ENCODE peak calls at places on chromosomes 1 and 21, in ten cellular contexts. I, H, J, A, S, G, C, Z, Y and M are unnamed samples.
A peak's percentile ranks its signal among the peaks of the same experiment; 100 is the strongest.

GRCh38 chr1:161082996-161083742 is 6.2 kb downstream of the NECTIN4 start:
- DNase-seq in Y (peak; percentile 84), Z (no peak), S (peak; percentile 86), C (peak; percentile 57), G (no peak), H (peak; percentile 90), J (no peak), A (no peak), I (peak; percentile 98), M (peak; percentile 93)

GRCh38 chr1:61300899-61301298 is 218.5 kb downstream of the NFIA start:
- DNase-seq in I (no peak), H (no peak), Z (no peak), Y (no peak), S (no peak), J (peak; percentile 50), A (no peak), G (peak; percentile 36), C (no peak), M (no peak)

GRCh38 chr1:38730511-38731397 is 128.8 kb downstream of the RRAGC start:
- DNase-seq in G (no peak), A (no peak), H (no peak), S (no peak), Y (no peak), C (no peak), I (peak; percentile 8), Z (no peak), J (no peak), M (no peak)

GRCh38 chr1:77392486-77392885 is 110.7 kb downstream of the AK5 start:
- DNase-seq in H (no peak), J (no peak), Y (no peak), S (no peak), G (peak; percentile 48), C (no peak), A (no peak), I (no peak), Z (no peak), M (no peak)

GRCh38 chr1:87600848-87601247 is 272.2 kb downstream of the LMO4 start:
- DNase-seq in Y (no peak), I (peak; percentile 4), G (no peak), J (no peak), Z (no peak), S (no peak), C (no peak), A (no peak), H (no peak), M (no peak)

GRCh38 chr1:151847867-151848596 is 5.5 kb downstream of the THEM5 start:
- DNase-seq in H (no peak), Z (no peak), A (no peak), J (no peak), S (peak; percentile 39), C (no peak), G (peak; percentile 92), I (no peak), Y (peak; percentile 46), M (no peak)

GRCh38 chr1:228008391-228009115 is 1.8 kb downstream of the WNT3A start:
- DNase-seq in C (no peak), Y (peak; percentile 40), J (no peak), A (no peak), I (no peak), Z (no peak), H (no peak), G (no peak), S (peak; percentile 40), M (no peak)

GRCh38 chr1:56137090-56137489 is 442.3 kb downstream of the PLPP3 start:
- DNase-seq in J (no peak), G (no peak), Z (peak; percentile 26), A (no peak), I (no peak), S (no peak), H (no peak), C (no peak), Y (no peak), M (no peak)

GRCh38 chr1:202710070-202711025 is at the start of gene SYT2:
- DNase-seq in G (peak; percentile 21), H (peak; percentile 21), Z (peak; percentile 79), Y (peak; percentile 63), I (peak; percentile 25), A (no peak), C (peak; percentile 20), S (no peak), J (peak; percentile 72), M (no peak)

GRCh38 chr1:220123889-220124288 is 30.0 kb downstream of the IARS2 start:
- DNase-seq in A (peak; percentile 31), J (peak; percentile 46), H (no peak), Y (no peak), S (no peak), I (no peak), G (no peak), Z (no peak), C (no peak), M (no peak)

GRCh38 chr1:100036718-100037664 is 67.2 kb downstream of the SLC35A3 start:
- DNase-seq in H (peak; percentile 39), C (no peak), Y (no peak), I (peak; percentile 43), G (peak; percentile 48), S (no peak), A (peak; percentile 41), Z (peak; percentile 5), J (peak; percentile 38), M (peak; percentile 52)

GRCh38 chr1:51558375-51558924 is 39.4 kb upstream of the EPS15 start:
- DNase-seq in H (no peak), Y (no peak), J (no peak), I (peak; percentile 37), C (no peak), G (peak; percentile 42), Z (no peak), A (peak; percentile 32), S (no peak), M (peak; percentile 34)

GRCh38 chr1:152347116-152347728 is 12.6 kb downstream of the FLG2 start:
- DNase-seq in J (peak; percentile 71), S (no peak), Z (no peak), I (peak; percentile 79), G (peak; percentile 63), C (no peak), A (peak; percentile 69), Y (no peak), H (peak; percentile 53), M (peak; percentile 67)

GRCh38 chr1:155296660-155297059 is 4.6 kb downstream of the PKLR start:
- DNase-seq in H (no peak), Z (no peak), I (no peak), A (no peak), C (no peak), G (no peak), S (no peak), Y (no peak), J (no peak), M (no peak)

GRCh38 chr1:151458936-151459330 is 361 bp downstream of the POGZ start:
- DNase-seq in Y (peak; percentile 84), S (peak; percentile 79), J (peak; percentile 84), C (peak; percentile 67), Z (peak; percentile 84), G (peak; percentile 35), A (peak; percentile 78), H (peak; percentile 67), I (peak; percentile 74), M (peak; percentile 68)

GRCh38 chr1:21623411-21623961 is 45.7 kb downstream of the RAP1GAP start:
- DNase-seq in A (peak; percentile 40), S (no peak), C (no peak), I (no peak), G (no peak), Z (no peak), H (peak; percentile 48), J (no peak), Y (no peak), M (no peak)

GRCh38 chr1:9589719-9590157 is 1.0 kb downstream of the TMEM201 start:
- DNase-seq in H (no peak), I (no peak), S (peak; percentile 58), C (no peak), G (no peak), Z (no peak), J (peak; percentile 35), Y (peak; percentile 54), A (peak; percentile 26), M (peak; percentile 6)

GRCh38 chr1:12143631-12144155 is 23.1 kb upstream of the TNFRSF1B start:
- DNase-seq in I (peak; percentile 97), J (no peak), A (peak; percentile 63), S (peak; percentile 88), G (peak; percentile 75), C (peak; percentile 79), Z (no peak), H (peak; percentile 82), Y (peak; percentile 94), M (peak; percentile 87)

DNA sequence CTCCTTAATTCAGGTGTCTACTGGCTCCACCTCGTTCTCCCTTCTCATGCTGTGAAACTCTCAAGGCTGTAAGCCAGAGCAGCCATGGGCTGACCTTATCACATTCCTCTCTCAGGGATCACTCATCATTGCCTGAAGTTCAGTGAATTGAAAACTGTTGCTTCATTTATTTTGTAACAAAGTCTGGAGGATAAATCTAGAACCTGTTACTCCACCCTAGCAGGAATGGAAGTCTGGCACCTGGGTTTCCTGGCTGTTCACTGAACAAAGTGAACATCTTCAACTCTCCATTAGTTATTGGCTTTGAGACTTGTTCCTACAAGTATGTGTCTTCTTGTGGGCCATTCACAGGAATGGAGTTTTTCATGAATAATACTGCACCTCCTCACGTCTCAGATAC is 584.1 kb downstream of the PTPRU start:
- DNase-seq in G (no peak), Y (no peak), J (no peak), A (no peak), H (no peak), Z (peak; percentile 24), S (no peak), C (no peak), I (no peak), M (no peak)
- TF ChIP-seq CTCF in G (no peak), Y (no peak), J (no peak), A (no peak), H (no peak), Z (no peak), S (no peak), C (no peak), I (no peak), M (no peak)

GRCh38 chr21:41361786-41362604 is at the start of gene MX2:
- DNase-seq in Z (no peak), Y (peak; percentile 85), G (no peak), J (no peak), A (peak; percentile 88), C (peak; percentile 77), S (peak; percentile 84), I (peak; percentile 69), H (peak; percentile 61), M (peak; percentile 25)
- H3K4me3 ChIP-seq in Z (no peak within 1 kb of the TSS), Y (peak within 1 kb of the TSS; percentile 8), G (no peak within 1 kb of the TSS), J (no peak within 1 kb of the TSS), A (peak within 1 kb of the TSS; percentile 61), C (peak within 1 kb of the TSS; percentile 63), S (peak within 1 kb of the TSS; percentile 12), I (no peak within 1 kb of the TSS), H (peak within 1 kb of the TSS; percentile 27), M (no peak within 1 kb of the TSS)

DNA sequence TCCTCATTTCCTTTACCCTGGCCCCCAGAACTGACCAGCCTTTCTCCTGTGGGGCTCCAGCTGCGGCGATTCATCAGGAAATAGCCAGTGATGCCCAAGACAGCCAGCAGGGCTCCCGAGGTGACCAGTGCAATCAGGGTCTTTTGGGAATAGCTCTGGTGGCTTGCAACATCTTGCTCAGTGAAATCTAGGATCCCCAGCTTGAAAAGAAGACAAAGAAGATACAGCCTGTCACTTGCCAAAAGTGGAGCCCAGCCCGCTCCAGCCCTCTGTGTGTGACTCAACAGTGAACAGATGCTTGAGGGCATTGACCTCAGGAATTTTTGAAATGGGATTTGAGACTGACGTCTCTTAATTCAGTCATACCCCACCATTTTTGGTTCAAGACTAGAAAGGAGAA is 22.3 kb downstream of the CD34 start:
- DNase-seq in I (no peak), S (peak; percentile 63), G (peak; percentile 26), J (no peak), C (no peak), Z (no peak), H (no peak), A (no peak), Y (peak; percentile 82), M (no peak)
- TF ChIP-seq CTCF in I (peak; percentile 24), S (peak; percentile 6), G (peak; percentile 21), J (no peak), C (peak; percentile 26), Z (peak; percentile 27), H (no peak), A (no peak), Y (no peak), M (peak; percentile 14)

GRCh38 chr1:156601892-156602291 is 613 bp upstream of the GPATCH4 start:
- DNase-seq in C (no peak), Y (no peak), A (peak; percentile 65), G (no peak), Z (no peak), J (no peak), I (no peak), S (no peak), H (no peak), M (no peak)
- H3K4me3 ChIP-seq in C (peak overlapping the region; percentile 76), Y (peak overlapping the region; percentile 65), A (peak overlapping the region; percentile 100), G (peak overlapping the region; percentile 50), Z (peak overlapping the region; percentile 42), J (peak overlapping the region; percentile 64), I (peak overlapping the region; percentile 87), S (peak overlapping the region; percentile 83), H (peak overlapping the region; percentile 67), M (peak overlapping the region; percentile 82)